ENCODE peak calls at places on chromosomes 7 and 10, in nine cellular contexts. O, P, U, X, J, G, L, D and E are unnamed samples.

GRCh38 chr10:101035916-101036702 is 5.1 kb downstream of the SFXN3 start:
- DNase-seq in O (no peak), P (no peak), U (no peak), X (no peak), J (no peak), G (no peak), L (no peak), D (no peak), E (no peak)

GRCh38 chr7:96269246-96269994 is 52.5 kb downstream of the SLC25A13 start:
- DNase-seq in O (no peak), P (no peak), U (no peak), X (no peak), J (no peak), G (no peak), L (no peak), D (no peak), E (no peak)

GRCh38 chr10:12807982-12808613 is 193.4 kb downstream of the CCDC3 start:
- DNase-seq in O (no peak), P (no peak), U (no peak), X (no peak), J (no peak), G (no peak), L (no peak), D (no peak), E (no peak)

GRCh38 chr7:128747327-128748079 is 8.3 kb downstream of the CALU start:
- DNase-seq in O (no peak), P (no peak), U (no peak), X (no peak), J (no peak), G (no peak), L (no peak), D (no peak), E (no peak)

GRCh38 chr10:1206101-1206500 is 149.9 kb downstream of the WDR37 start:
- DNase-seq in O (no peak), P (no peak), U (no peak), X (no peak), J (no peak), G (no peak), L (no peak), D (no peak), E (no peak)

GRCh38 chr10:93079663-93080349 is 6.1 kb downstream of the CYP26A1 start:
- DNase-seq in O (no peak), P (no peak), U (no peak), X (no peak), J (no peak), G (no peak), L (no peak), D (no peak), E (no peak)

GRCh38 chr10:100997364-100998182 is 2.0 kb upstream of the LZTS2 start:
- DNase-seq in O (peak), P (peak), U (peak), X (peak), J (peak), G (peak), L (no peak), D (peak), E (no peak)

GRCh38 chr7:12162420-12163113 is 48.5 kb upstream of the TMEM106B start:
- DNase-seq in O (no peak), P (no peak), U (peak), X (no peak), J (no peak), G (no peak), L (no peak), D (no peak), E (peak)

GRCh38 chr7:52320610-52321009 is 714.8 kb upstream of the POM121L12 start:
- DNase-seq in O (no peak), P (no peak), U (no peak), X (no peak), J (no peak), G (no peak), L (no peak), D (no peak), E (no peak)

GRCh38 chr10:101001225-101002035 is 1.8 kb downstream of the LZTS2 start:
- DNase-seq in O (no peak), P (peak), U (no peak), X (peak), J (no peak), G (peak), L (peak), D (no peak), E (peak)

GRCh38 chr10:122499491-122499941 is 38.2 kb downstream of the HTRA1 start:
- DNase-seq in O (no peak), P (no peak), U (no peak), X (no peak), J (no peak), G (no peak), L (no peak), D (no peak), E (peak)

GRCh38 chr7:159117366-159118219 is 27.1 kb downstream of the VIPR2 start:
- DNase-seq in O (no peak), P (no peak), U (no peak), X (no peak), J (no peak), G (no peak), L (no peak), D (no peak), E (no peak)

GRCh38 chr7:4765776-4766490 is 9.5 kb upstream of the AP5Z1 start:
- DNase-seq in O (no peak), P (no peak), U (no peak), X (no peak), J (no peak), G (no peak), L (no peak), D (no peak), E (no peak)

GRCh38 chr7:135845415-135846075 is 96.9 kb upstream of the FAM180A start:
- DNase-seq in O (no peak), P (no peak), U (no peak), X (no peak), J (no peak), G (no peak), L (no peak), D (no peak), E (no peak)